ENCODE peak calls at places on chromosomes 13 and 19, in nine cellular contexts. One of them, this sample, is unnamed.

GRCh38 chr13:33128134-33128533 is 111.9 kb downstream of the KL start:
- DNase-seq in activated naive CD4-positive, alpha-beta T cell: no peak
- DNase-seq in cardiac fibroblast: no peak
- DNase-seq in Kasumi-1: no peak
- DNase-seq in fibroblast of pulmonary artery: no peak
- DNase-seq in GM03348: no peak
- DNase-seq in stimulated activated CD8-positive, alpha-beta memory T cell treated with anti-CD3 and anti-CD28 coated beads, Interleukin-7, amount 100 ng/mL, for 24 hours: no peak
- DNase-seq in HTR-8/SVneo: no peak
- DNase-seq in testis: no peak
- DNase-seq in this sample: no peak

GRCh38 chr13:105334211-105334610 is 1201.3 kb downstream of the EFNB2 start:
- DNase-seq in activated naive CD4-positive, alpha-beta T cell: no peak
- DNase-seq in cardiac fibroblast: peak
- DNase-seq in Kasumi-1: no peak
- DNase-seq in fibroblast of pulmonary artery: peak
- DNase-seq in GM03348: peak
- DNase-seq in stimulated activated CD8-positive, alpha-beta memory T cell treated with anti-CD3 and anti-CD28 coated beads, Interleukin-7, amount 100 ng/mL, for 24 hours: no peak
- DNase-seq in HTR-8/SVneo: no peak
- DNase-seq in testis: no peak
- DNase-seq in this sample: no peak

GRCh38 chr19:21269813-21270212 is 59.4 kb downstream of the ZNF708 start:
- DNase-seq in activated naive CD4-positive, alpha-beta T cell: no peak
- DNase-seq in cardiac fibroblast: no peak
- DNase-seq in Kasumi-1: no peak
- DNase-seq in fibroblast of pulmonary artery: no peak
- DNase-seq in GM03348: no peak
- DNase-seq in stimulated activated CD8-positive, alpha-beta memory T cell treated with anti-CD3 and anti-CD28 coated beads, Interleukin-7, amount 100 ng/mL, for 24 hours: no peak
- DNase-seq in HTR-8/SVneo: no peak
- DNase-seq in testis: peak
- DNase-seq in this sample: no peak

GRCh38 chr19:47507924-47508553 is 6.8 kb downstream of the NAPA start:
- DNase-seq in activated naive CD4-positive, alpha-beta T cell: no peak
- DNase-seq in cardiac fibroblast: no peak
- DNase-seq in Kasumi-1: no peak
- DNase-seq in fibroblast of pulmonary artery: no peak
- DNase-seq in GM03348: no peak
- DNase-seq in stimulated activated CD8-positive, alpha-beta memory T cell treated with anti-CD3 and anti-CD28 coated beads, Interleukin-7, amount 100 ng/mL, for 24 hours: no peak
- DNase-seq in HTR-8/SVneo: no peak
- DNase-seq in testis: no peak
- DNase-seq in this sample: peak

GRCh38 chr19:15595069-15595468 is 19.9 kb upstream of the CYP4F8 start:
- DNase-seq in activated naive CD4-positive, alpha-beta T cell: no peak
- DNase-seq in cardiac fibroblast: no peak
- DNase-seq in Kasumi-1: no peak
- DNase-seq in fibroblast of pulmonary artery: no peak
- DNase-seq in GM03348: no peak
- DNase-seq in stimulated activated CD8-positive, alpha-beta memory T cell treated with anti-CD3 and anti-CD28 coated beads, Interleukin-7, amount 100 ng/mL, for 24 hours: no peak
- DNase-seq in HTR-8/SVneo: no peak
- DNase-seq in testis: no peak
- DNase-seq in this sample: peak

GRCh38 chr19:8458380-8458779 is 13.6 kb downstream of the HNRNPM start:
- DNase-seq in activated naive CD4-positive, alpha-beta T cell: no peak
- DNase-seq in cardiac fibroblast: no peak
- DNase-seq in Kasumi-1: no peak
- DNase-seq in fibroblast of pulmonary artery: no peak
- DNase-seq in GM03348: no peak
- DNase-seq in stimulated activated CD8-positive, alpha-beta memory T cell treated with anti-CD3 and anti-CD28 coated beads, Interleukin-7, amount 100 ng/mL, for 24 hours: no peak
- DNase-seq in HTR-8/SVneo: no peak
- DNase-seq in testis: no peak
- DNase-seq in this sample: no peak

GRCh38 chr19:29612801-29613595 is 6.9 kb downstream of the POP4 start:
- DNase-seq in activated naive CD4-positive, alpha-beta T cell: no peak
- DNase-seq in cardiac fibroblast: no peak
- DNase-seq in Kasumi-1: no peak
- DNase-seq in fibroblast of pulmonary artery: no peak
- DNase-seq in GM03348: no peak
- DNase-seq in stimulated activated CD8-positive, alpha-beta memory T cell treated with anti-CD3 and anti-CD28 coated beads, Interleukin-7, amount 100 ng/mL, for 24 hours: no peak
- DNase-seq in HTR-8/SVneo: no peak
- DNase-seq in testis: peak
- DNase-seq in this sample: no peak

GRCh38 chr13:84439108-84439507 is 556.8 kb upstream of the SLITRK1 start:
- DNase-seq in activated naive CD4-positive, alpha-beta T cell: no peak
- DNase-seq in cardiac fibroblast: peak
- DNase-seq in Kasumi-1: no peak
- DNase-seq in fibroblast of pulmonary artery: peak
- DNase-seq in GM03348: peak
- DNase-seq in stimulated activated CD8-positive, alpha-beta memory T cell treated with anti-CD3 and anti-CD28 coated beads, Interleukin-7, amount 100 ng/mL, for 24 hours: no peak
- DNase-seq in HTR-8/SVneo: no peak
- DNase-seq in testis: no peak
- DNase-seq in this sample: no peak